ENCODE peak calls at places on chromosomes 13 and 19, in nine cellular contexts. One of them, this sample, is unnamed.

GRCh38 chr13:107003911-107004310 is 436.0 kb upstream of the ARGLU1 start:
- DNase-seq in SIG-M5: no peak
- DNase-seq in smooth muscle cell of the brain vasculature: no peak
- DNase-seq in aorta: no peak
- DNase-seq in RWPE1: no peak
- DNase-seq in stimulated activated naive CD4-positive, alpha-beta T cell: no peak
- DNase-seq in cardiac fibroblast: no peak
- DNase-seq in bronchial epithelial cell: no peak
- DNase-seq in colonic mucosa: no peak
- DNase-seq in this sample: no peak

GRCh38 chr13:97658556-97658955 is 224.6 kb downstream of the RAP2A start:
- DNase-seq in SIG-M5: no peak
- DNase-seq in smooth muscle cell of the brain vasculature: no peak
- DNase-seq in aorta: no peak
- DNase-seq in RWPE1: no peak
- DNase-seq in stimulated activated naive CD4-positive, alpha-beta T cell: no peak
- DNase-seq in cardiac fibroblast: peak
- DNase-seq in bronchial epithelial cell: no peak
- DNase-seq in colonic mucosa: no peak
- DNase-seq in this sample: no peak

GRCh38 chr13:113771709-113772331 is 12.8 kb downstream of the TMEM255B start:
- DNase-seq in SIG-M5: no peak
- DNase-seq in smooth muscle cell of the brain vasculature: no peak
- DNase-seq in aorta: no peak
- DNase-seq in RWPE1: no peak
- DNase-seq in stimulated activated naive CD4-positive, alpha-beta T cell: no peak
- DNase-seq in cardiac fibroblast: peak
- DNase-seq in bronchial epithelial cell: peak
- DNase-seq in colonic mucosa: no peak
- DNase-seq in this sample: no peak

GRCh38 chr13:30394798-30395191 is 27.5 kb upstream of the UBE2L5 start:
- DNase-seq in SIG-M5: no peak
- DNase-seq in smooth muscle cell of the brain vasculature: no peak
- DNase-seq in aorta: no peak
- DNase-seq in RWPE1: no peak
- DNase-seq in stimulated activated naive CD4-positive, alpha-beta T cell: no peak
- DNase-seq in cardiac fibroblast: peak
- DNase-seq in bronchial epithelial cell: peak
- DNase-seq in colonic mucosa: no peak
- DNase-seq in this sample: no peak

GRCh38 chr19:57465680-57466381 is 8.9 kb upstream of the VN1R1 start:
- DNase-seq in SIG-M5: no peak
- DNase-seq in smooth muscle cell of the brain vasculature: no peak
- DNase-seq in aorta: no peak
- DNase-seq in RWPE1: no peak
- DNase-seq in stimulated activated naive CD4-positive, alpha-beta T cell: no peak
- DNase-seq in cardiac fibroblast: peak
- DNase-seq in bronchial epithelial cell: peak
- DNase-seq in colonic mucosa: no peak
- DNase-seq in this sample: no peak

GRCh38 chr19:5989388-5990074 is 11.6 kb upstream of the RANBP3 start:
- DNase-seq in SIG-M5: no peak
- DNase-seq in smooth muscle cell of the brain vasculature: no peak
- DNase-seq in aorta: no peak
- DNase-seq in RWPE1: no peak
- DNase-seq in stimulated activated naive CD4-positive, alpha-beta T cell: no peak
- DNase-seq in cardiac fibroblast: no peak
- DNase-seq in bronchial epithelial cell: no peak
- DNase-seq in colonic mucosa: no peak
- DNase-seq in this sample: no peak

GRCh38 chr19:2722541-2723344 is 1.6 kb upstream of the DIRAS1 start:
- DNase-seq in SIG-M5: no peak
- DNase-seq in smooth muscle cell of the brain vasculature: peak
- DNase-seq in aorta: peak
- DNase-seq in RWPE1: peak
- DNase-seq in stimulated activated naive CD4-positive, alpha-beta T cell: no peak
- DNase-seq in cardiac fibroblast: peak
- DNase-seq in bronchial epithelial cell: peak
- DNase-seq in colonic mucosa: peak
- DNase-seq in this sample: peak

GRCh38 chr13:44667950-44668349 is 91.8 kb upstream of the TSC22D1 start:
- DNase-seq in SIG-M5: no peak
- DNase-seq in smooth muscle cell of the brain vasculature: no peak
- DNase-seq in aorta: no peak
- DNase-seq in RWPE1: no peak
- DNase-seq in stimulated activated naive CD4-positive, alpha-beta T cell: no peak
- DNase-seq in cardiac fibroblast: peak
- DNase-seq in bronchial epithelial cell: no peak
- DNase-seq in colonic mucosa: no peak
- DNase-seq in this sample: no peak

GRCh38 chr19:16457195-16457953 is 14.4 kb downstream of the EPS15L1 start:
- DNase-seq in SIG-M5: no peak
- DNase-seq in smooth muscle cell of the brain vasculature: no peak
- DNase-seq in aorta: no peak
- DNase-seq in RWPE1: no peak
- DNase-seq in stimulated activated naive CD4-positive, alpha-beta T cell: no peak
- DNase-seq in cardiac fibroblast: peak
- DNase-seq in bronchial epithelial cell: peak
- DNase-seq in colonic mucosa: no peak
- DNase-seq in this sample: no peak

GRCh38 chr19:47240996-47241918 is 10.3 kb upstream of the BBC3 start:
- DNase-seq in SIG-M5: no peak
- DNase-seq in smooth muscle cell of the brain vasculature: no peak
- DNase-seq in aorta: peak
- DNase-seq in RWPE1: peak
- DNase-seq in stimulated activated naive CD4-positive, alpha-beta T cell: peak
- DNase-seq in cardiac fibroblast: peak
- DNase-seq in bronchial epithelial cell: peak
- DNase-seq in colonic mucosa: peak
- DNase-seq in this sample: peak

GRCh38 chr19:18985257-18985656 is 44.2 kb upstream of the HOMER3 start:
- DNase-seq in SIG-M5: no peak
- DNase-seq in smooth muscle cell of the brain vasculature: no peak
- DNase-seq in aorta: no peak
- DNase-seq in RWPE1: no peak
- DNase-seq in stimulated activated naive CD4-positive, alpha-beta T cell: no peak
- DNase-seq in cardiac fibroblast: peak
- DNase-seq in bronchial epithelial cell: no peak
- DNase-seq in colonic mucosa: no peak
- DNase-seq in this sample: no peak

GRCh38 chr13:35388456-35388855 is 88.0 kb downstream of the MAB21L1 start:
- DNase-seq in SIG-M5: no peak
- DNase-seq in smooth muscle cell of the brain vasculature: peak
- DNase-seq in aorta: no peak
- DNase-seq in RWPE1: no peak
- DNase-seq in stimulated activated naive CD4-positive, alpha-beta T cell: no peak
- DNase-seq in cardiac fibroblast: peak
- DNase-seq in bronchial epithelial cell: no peak
- DNase-seq in colonic mucosa: no peak
- DNase-seq in this sample: no peak

GRCh38 chr19:38662508-38663155 is 15.2 kb downstream of the ACTN4 start:
- DNase-seq in SIG-M5: no peak
- DNase-seq in smooth muscle cell of the brain vasculature: no peak
- DNase-seq in aorta: no peak
- DNase-seq in RWPE1: no peak
- DNase-seq in stimulated activated naive CD4-positive, alpha-beta T cell: no peak
- DNase-seq in cardiac fibroblast: no peak
- DNase-seq in bronchial epithelial cell: no peak
- DNase-seq in colonic mucosa: no peak
- DNase-seq in this sample: no peak

GRCh38 chr19:18995804-18996241 is 37.5 kb downstream of the SUGP2 start:
- DNase-seq in SIG-M5: no peak
- DNase-seq in smooth muscle cell of the brain vasculature: peak
- DNase-seq in aorta: peak
- DNase-seq in RWPE1: peak
- DNase-seq in stimulated activated naive CD4-positive, alpha-beta T cell: no peak
- DNase-seq in cardiac fibroblast: peak
- DNase-seq in bronchial epithelial cell: peak
- DNase-seq in colonic mucosa: peak
- DNase-seq in this sample: no peak

GRCh38 chr13:29849071-29849541 is 1.3 kb downstream of the UBL3 start:
- DNase-seq in SIG-M5: peak
- DNase-seq in smooth muscle cell of the brain vasculature: no peak
- DNase-seq in aorta: no peak
- DNase-seq in RWPE1: no peak
- DNase-seq in stimulated activated naive CD4-positive, alpha-beta T cell: no peak
- DNase-seq in cardiac fibroblast: peak
- DNase-seq in bronchial epithelial cell: peak
- DNase-seq in colonic mucosa: peak
- DNase-seq in this sample: no peak

GRCh38 chr13:34372581-34372980 is 554.6 kb downstream of the RFC3 start:
- DNase-seq in SIG-M5: no peak
- DNase-seq in smooth muscle cell of the brain vasculature: no peak
- DNase-seq in aorta: no peak
- DNase-seq in RWPE1: no peak
- DNase-seq in stimulated activated naive CD4-positive, alpha-beta T cell: no peak
- DNase-seq in cardiac fibroblast: no peak
- DNase-seq in bronchial epithelial cell: no peak
- DNase-seq in colonic mucosa: no peak
- DNase-seq in this sample: no peak

GRCh38 chr19:31314849-31315620 is 34.2 kb downstream of the TSHZ3 start:
- DNase-seq in SIG-M5: no peak
- DNase-seq in smooth muscle cell of the brain vasculature: no peak
- DNase-seq in aorta: no peak
- DNase-seq in RWPE1: no peak
- DNase-seq in stimulated activated naive CD4-positive, alpha-beta T cell: no peak
- DNase-seq in cardiac fibroblast: no peak
- DNase-seq in bronchial epithelial cell: no peak
- DNase-seq in colonic mucosa: no peak
- DNase-seq in this sample: no peak

GRCh38 chr19:57720878-57721277 is 6.5 kb downstream of the ZNF671 start:
- DNase-seq in SIG-M5: no peak
- DNase-seq in smooth muscle cell of the brain vasculature: no peak
- DNase-seq in aorta: no peak
- DNase-seq in RWPE1: no peak
- DNase-seq in stimulated activated naive CD4-positive, alpha-beta T cell: no peak
- DNase-seq in cardiac fibroblast: no peak
- DNase-seq in bronchial epithelial cell: no peak
- DNase-seq in colonic mucosa: no peak
- DNase-seq in this sample: no peak

GRCh38 chr19:38544569-38545315 is 73.0 kb downstream of the MAP4K1 start:
- DNase-seq in SIG-M5: no peak
- DNase-seq in smooth muscle cell of the brain vasculature: no peak
- DNase-seq in aorta: no peak
- DNase-seq in RWPE1: no peak
- DNase-seq in stimulated activated naive CD4-positive, alpha-beta T cell: no peak
- DNase-seq in cardiac fibroblast: peak
- DNase-seq in bronchial epithelial cell: peak
- DNase-seq in colonic mucosa: no peak
- DNase-seq in this sample: peak

GRCh38 chr13:113187905-113188595 is 20.4 kb downstream of the PCID2 start:
- DNase-seq in SIG-M5: no peak
- DNase-seq in smooth muscle cell of the brain vasculature: peak
- DNase-seq in aorta: no peak
- DNase-seq in RWPE1: no peak
- DNase-seq in stimulated activated naive CD4-positive, alpha-beta T cell: no peak
- DNase-seq in cardiac fibroblast: no peak
- DNase-seq in bronchial epithelial cell: no peak
- DNase-seq in colonic mucosa: no peak
- DNase-seq in this sample: no peak

GRCh38 chr19:11177592-11177991 is 19.8 kb downstream of the KANK2 start:
- DNase-seq in SIG-M5: no peak
- DNase-seq in smooth muscle cell of the brain vasculature: no peak
- DNase-seq in aorta: no peak
- DNase-seq in RWPE1: no peak
- DNase-seq in stimulated activated naive CD4-positive, alpha-beta T cell: no peak
- DNase-seq in cardiac fibroblast: no peak
- DNase-seq in bronchial epithelial cell: no peak
- DNase-seq in colonic mucosa: no peak
- DNase-seq in this sample: no peak

GRCh38 chr13:100722517-100722916 is 47.9 kb upstream of the TMTC4 start:
- DNase-seq in SIG-M5: no peak
- DNase-seq in smooth muscle cell of the brain vasculature: no peak
- DNase-seq in aorta: no peak
- DNase-seq in RWPE1: no peak
- DNase-seq in stimulated activated naive CD4-positive, alpha-beta T cell: no peak
- DNase-seq in cardiac fibroblast: no peak
- DNase-seq in bronchial epithelial cell: no peak
- DNase-seq in colonic mucosa: no peak
- DNase-seq in this sample: no peak

GRCh38 chr19:13089139-13089856 is 13.4 kb downstream of the LYL1 start:
- DNase-seq in SIG-M5: no peak
- DNase-seq in smooth muscle cell of the brain vasculature: no peak
- DNase-seq in aorta: no peak
- DNase-seq in RWPE1: peak
- DNase-seq in stimulated activated naive CD4-positive, alpha-beta T cell: no peak
- DNase-seq in cardiac fibroblast: no peak
- DNase-seq in bronchial epithelial cell: peak
- DNase-seq in colonic mucosa: no peak
- DNase-seq in this sample: no peak